ENCODE peak calls at places on chromosomes 2 and 18, in seven cellular contexts. K, T, M, X, G, N and U are unnamed samples.

GRCh38 chr2:144982481-144982880 is 462.6 kb upstream of the ZEB2 start:
- DNase-seq in X (no peak), N (no peak), T (no peak), M (no peak), K (no peak), G (no peak), U (no peak)

GRCh38 chr2:209872675-209873074 is 101.0 kb downstream of the UNC80 start:
- DNase-seq in X (no peak), T (peak), K (peak), N (peak), G (peak), M (no peak), U (no peak)

GRCh38 chr2:128940378-128940777 is 621.7 kb upstream of the HS6ST1 start:
- DNase-seq in G (no peak), M (no peak), N (no peak), T (no peak), K (no peak), X (no peak), U (no peak)

GRCh38 chr2:135050684-135051083 is 1.4 kb upstream of the RAB3GAP1 start:
- DNase-seq in N (no peak), X (no peak), M (no peak), G (no peak), K (no peak), T (no peak), U (no peak)

GRCh38 chr2:100350661-100351185 is 28.4 kb upstream of the LONRF2 start:
- DNase-seq in X (no peak), K (no peak), N (no peak), T (no peak), G (peak), M (no peak), U (no peak)

GRCh38 chr2:65075605-65076344 is 19.6 kb downstream of the CEP68 start:
- DNase-seq in N (peak), M (no peak), K (no peak), G (no peak), X (no peak), T (peak), U (no peak)

GRCh38 chr2:24304621-24305020 is 55.7 kb downstream of the ITSN2 start:
- DNase-seq in K (peak), X (no peak), N (no peak), G (no peak), M (no peak), T (no peak), U (no peak)

GRCh38 chr2:73297151-73297559 is 3.8 kb upstream of the EGR4 start:
- DNase-seq in K (no peak), T (peak), N (peak), M (no peak), G (peak), X (no peak), U (no peak)

GRCh38 chr18:35837922-35838496 is 134.5 kb upstream of the RMP24 start:
- DNase-seq in N (no peak), M (no peak), X (peak), T (peak), G (no peak), K (no peak), U (no peak)

GRCh38 chr18:3648695-3649094 is 198.7 kb downstream of the TGIF1 start:
- DNase-seq in X (no peak), M (no peak), G (no peak), N (no peak), T (no peak), K (no peak), U (no peak)

GRCh38 chr2:119544075-119545031 is at the start of gene CFAP221:
- DNase-seq in G (peak), N (peak), K (peak), M (no peak), T (peak), X (peak), U (no peak)

GRCh38 chr2:3624059-3624794 is 29.3 kb downstream of the COLEC11 start:
- DNase-seq in M (no peak), T (no peak), K (no peak), G (no peak), N (no peak), X (peak), U (no peak)

GRCh38 chr2:8132371-8132831 is 549.5 kb upstream of the ID2 start:
- DNase-seq in T (no peak), G (no peak), K (no peak), M (no peak), X (no peak), N (no peak), U (no peak)

GRCh38 chr2:63078852-63079606 is 28.4 kb downstream of the OTX1 start:
- DNase-seq in G (no peak), M (no peak), K (peak), N (peak), T (peak), X (no peak), U (no peak)

GRCh38 chr2:25290811-25291510 is 50.8 kb downstream of the DNMT3A start:
- DNase-seq in K (peak), G (peak), M (no peak), X (no peak), T (no peak), N (no peak), U (no peak)

GRCh38 chr18:498901-499300 is 1.6 kb downstream of the COLEC12 start:
- DNase-seq in N (peak), K (no peak), M (no peak), T (peak), G (no peak), X (no peak), U (no peak)

GRCh38 chr18:9233771-9234440 is 97.3 kb downstream of the ANKRD12 start:
- DNase-seq in T (peak), M (no peak), X (no peak), G (no peak), K (no peak), N (no peak), U (no peak)

GRCh38 chr2:73856214-73856613 is 27.5 kb downstream of the STAMBP start:
- DNase-seq in M (peak), X (no peak), T (no peak), G (no peak), N (peak), K (peak), U (peak)

GRCh38 chr2:127044977-127045654 is 61.8 kb downstream of the BIN1 start:
- DNase-seq in K (no peak), M (no peak), T (no peak), X (no peak), G (no peak), N (peak), U (no peak)

GRCh38 chr2:67806816-67807215 is 256.0 kb downstream of the C1D start:
- DNase-seq in M (no peak), N (no peak), G (no peak), K (no peak), X (no peak), T (no peak), U (no peak)

GRCh38 chr2:23550553-23550952 is 165.6 kb downstream of the KLHL29 start:
- DNase-seq in X (no peak), N (no peak), M (no peak), K (no peak), T (no peak), G (no peak), U (no peak)

GRCh38 chr2:28334527-28334891 is 58.1 kb upstream of the FOSL2 start:
- DNase-seq in N (no peak), M (no peak), T (no peak), G (no peak), X (no peak), K (no peak), U (no peak)

GRCh38 chr18:39946623-39947061 is 2008.4 kb upstream of the PIK3C3 start:
- DNase-seq in G (no peak), K (peak), M (peak), T (peak), X (peak), N (peak), U (peak)

GRCh38 chr18:59575995-59576394 is 121.2 kb downstream of the CCBE1 start:
- DNase-seq in K (peak), G (no peak), T (no peak), M (no peak), X (no peak), N (no peak), U (no peak)

GRCh38 chr2:241777686-241778627 is 1.3 kb downstream of the GAL3ST2 start:
- DNase-seq in K (peak), T (no peak), N (no peak), M (no peak), G (no peak), X (peak), U (no peak)

GRCh38 chr2:31136732-31137131 is 1.5 kb downstream of the GALNT14 start:
- DNase-seq in M (no peak), X (no peak), K (peak), T (no peak), G (no peak), N (no peak), U (no peak)

GRCh38 chr18:74454279-74454741 is 2.8 kb downstream of the DIPK1C start:
- DNase-seq in N (no peak), G (no peak), K (no peak), M (no peak), X (peak), T (no peak), U (no peak)

GRCh38 chr2:246489-247145 is 17.2 kb downstream of the SH3YL1 start:
- DNase-seq in T (peak), G (peak), M (peak), N (peak), X (no peak), K (peak), U (peak)

GRCh38 chr2:76314621-76315020 is 603.9 kb upstream of the GCFC2 start:
- DNase-seq in T (no peak), K (no peak), G (no peak), M (no peak), N (no peak), X (no peak), U (no peak)

GRCh38 chr2:15889800-15890498 is 50.4 kb upstream of the MYCN start:
- DNase-seq in X (no peak), K (no peak), T (no peak), M (no peak), N (no peak), G (no peak), U (no peak)

GRCh38 chr2:240095556-240096523 is 40.3 kb downstream of the COPS9 start:
- DNase-seq in G (no peak), X (no peak), T (peak), N (no peak), K (no peak), M (no peak), U (no peak)

GRCh38 chr2:81551040-81551634 is 1246.6 kb upstream of the LRRTM1 start:
- DNase-seq in T (no peak), M (no peak), X (no peak), N (peak), G (no peak), K (no peak), U (no peak)

GRCh38 chr2:4047961-4048891 is 344.9 kb downstream of the DCDC2C start:
- DNase-seq in T (no peak), X (no peak), G (no peak), M (no peak), K (peak), N (no peak), U (no peak)

GRCh38 chr2:43125090-43125998 is 101.1 kb downstream of the ZFP36L2 start:
- DNase-seq in T (no peak), X (no peak), N (no peak), K (no peak), G (no peak), M (no peak), U (no peak)

GRCh38 chr2:42575458-42576064 is 7.1 kb downstream of the MTA3 start:
- DNase-seq in M (no peak), X (no peak), K (no peak), G (no peak), N (no peak), T (no peak), U (no peak)

GRCh38 chr2:217160978-217161973 is 301.4 kb upstream of the TNP1 start:
- DNase-seq in X (no peak), M (no peak), N (no peak), T (no peak), K (no peak), G (no peak), U (no peak)